ENCODE peak calls at places on chromosome 6, in nine cellular contexts. R, J, U, C, P, X, N, B and T are unnamed samples.

GRCh38 chr6:82908661-82909060 is 157.0 kb downstream of the UBE3D start:
- DNase-seq in R (no peak), J (no peak), U (no peak), C (no peak), P (no peak), X (no peak), N (no peak), B (no peak), T (no peak)

GRCh38 chr6:52984247-52984646 is 10.8 kb downstream of the GSTA4 start:
- DNase-seq in R (no peak), J (no peak), U (peak), C (no peak), P (no peak), X (no peak), N (no peak), B (no peak), T (no peak)

GRCh38 chr6:110518281-110518623 is 41.8 kb upstream of the SLC22A16 start:
- DNase-seq in R (no peak), J (no peak), U (no peak), C (no peak), P (peak), X (no peak), N (no peak), B (no peak), T (no peak)

GRCh38 chr6:111973897-111974639 is 79.8 kb upstream of the CCN6 start:
- DNase-seq in R (no peak), J (no peak), U (peak), C (no peak), P (no peak), X (no peak), N (no peak), B (no peak), T (no peak)

GRCh38 chr6:46329568-46329967 is 158.8 kb upstream of the ENPP5 start:
- DNase-seq in R (no peak), J (no peak), U (peak), C (no peak), P (no peak), X (no peak), N (no peak), B (no peak), T (no peak)

GRCh38 chr6:127124196-127124595 is 5.7 kb downstream of the RSPO3 start:
- DNase-seq in R (no peak), J (no peak), U (no peak), C (no peak), P (no peak), X (no peak), N (no peak), B (no peak), T (no peak)

GRCh38 chr6:107493158-107494057 is 3.5 kb downstream of the SOBP start:
- DNase-seq in R (no peak), J (peak), U (peak), C (no peak), P (no peak), X (peak), N (no peak), B (no peak), T (no peak)

GRCh38 chr6:100719883-100720682 is 161.0 kb downstream of the ASCC3 start:
- DNase-seq in R (no peak), J (no peak), U (peak), C (no peak), P (no peak), X (no peak), N (no peak), B (no peak), T (no peak)

GRCh38 chr6:38554700-38555413 is 84.9 kb downstream of the BTBD9 start:
- DNase-seq in R (no peak), J (no peak), U (peak), C (no peak), P (no peak), X (no peak), N (no peak), B (no peak), T (peak)

GRCh38 chr6:142647436-142648389 is 297.3 kb downstream of the HIVEP2 start:
- DNase-seq in R (no peak), J (no peak), U (no peak), C (no peak), P (no peak), X (no peak), N (no peak), B (no peak), T (no peak)

GRCh38 chr6:149750136-149750609 is 632 bp downstream of the PCMT1 start:
- DNase-seq in R (peak), J (peak), U (peak), C (peak), P (peak), X (peak), N (no peak), B (peak), T (no peak)

GRCh38 chr6:156167289-156168076 is 609.7 kb upstream of the ARID1B start:
- DNase-seq in R (no peak), J (no peak), U (peak), C (no peak), P (no peak), X (no peak), N (no peak), B (no peak), T (no peak)

GRCh38 chr6:45000833-45001232 is 327.3 kb upstream of the RUNX2 start:
- DNase-seq in R (no peak), J (no peak), U (no peak), C (no peak), P (no peak), X (no peak), N (no peak), B (no peak), T (no peak)

GRCh38 chr6:56173228-56173627 is 74.2 kb downstream of the COL21A1 start:
- DNase-seq in R (no peak), J (no peak), U (no peak), C (no peak), P (no peak), X (no peak), N (no peak), B (no peak), T (no peak)

GRCh38 chr6:139932671-139933070 is 558.2 kb upstream of the CITED2 start:
- DNase-seq in R (no peak), J (no peak), U (no peak), C (no peak), P (no peak), X (no peak), N (no peak), B (no peak), T (no peak)

GRCh38 chr6:17305219-17306001 is 24.2 kb downstream of the RBM24 start:
- DNase-seq in R (no peak), J (no peak), U (peak), C (no peak), P (no peak), X (no peak), N (no peak), B (no peak), T (no peak)

GRCh38 chr6:84455630-84456029 is 228.2 kb upstream of the CEP162 start:
- DNase-seq in R (no peak), J (no peak), U (no peak), C (no peak), P (no peak), X (no peak), N (no peak), B (no peak), T (no peak)

GRCh38 chr6:105596284-105596755 is 193.4 kb upstream of the PREP start:
- DNase-seq in R (no peak), J (no peak), U (peak), C (no peak), P (no peak), X (no peak), N (peak), B (no peak), T (peak)

GRCh38 chr6:80214436-80215022 is 108.1 kb downstream of the BCKDHB start:
- DNase-seq in R (no peak), J (no peak), U (peak), C (no peak), P (peak), X (peak), N (peak), B (no peak), T (peak)

GRCh38 chr6:11200356-11200755 is 32.1 kb downstream of the NEDD9 start:
- DNase-seq in R (no peak), J (no peak), U (no peak), C (no peak), P (no peak), X (no peak), N (no peak), B (no peak), T (no peak)

GRCh38 chr6:130575971-130576370 is 210.2 kb downstream of the TMEM200A start:
- DNase-seq in R (no peak), J (no peak), U (no peak), C (no peak), P (no peak), X (no peak), N (no peak), B (no peak), T (no peak)

GRCh38 chr6:145898376-145898775 is 65.8 kb downstream of the SHPRH start:
- DNase-seq in R (no peak), J (peak), U (no peak), C (no peak), P (no peak), X (no peak), N (no peak), B (no peak), T (no peak)

GRCh38 chr6:89413006-89413400 is 930 bp upstream of the RRAGD start:
- DNase-seq in R (no peak), J (no peak), U (no peak), C (no peak), P (no peak), X (peak), N (no peak), B (no peak), T (no peak)

GRCh38 chr6:89414215-89414614 is 2.1 kb upstream of the RRAGD start:
- DNase-seq in R (no peak), J (no peak), U (no peak), C (no peak), P (no peak), X (no peak), N (no peak), B (no peak), T (no peak)

GRCh38 chr6:89411019-89411268 is 1.1 kb downstream of the RRAGD start:
- DNase-seq in R (peak), J (no peak), U (no peak), C (no peak), P (no peak), X (peak), N (no peak), B (no peak), T (no peak)

GRCh38 chr6:89411269-89412070 is 603 bp downstream of the RRAGD start:
- DNase-seq in R (peak), J (peak), U (no peak), C (peak), P (no peak), X (peak), N (no peak), B (no peak), T (no peak)

GRCh38 chr6:89412071-89413005 is at the start of gene RRAGD:
- DNase-seq in R (peak), J (peak), U (no peak), C (peak), P (peak), X (peak), N (no peak), B (no peak), T (no peak)
- TF ChIP-seq CTCF in R (no peak), J (no peak), U (no peak), C (no peak), P (no peak), X (no peak), N (no peak), B (no peak), T (no peak)

GRCh38 chr6:21595951-21596378 is 2.4 kb downstream of the SOX4 start:
- DNase-seq in R (no peak), J (no peak), U (no peak), C (peak), P (no peak), X (no peak), N (no peak), B (no peak), T (no peak)

GRCh38 chr6:21595265-21595950 is 1.9 kb downstream of the SOX4 start:
- DNase-seq in R (peak), J (peak), U (peak), C (peak), P (no peak), X (peak), N (no peak), B (no peak), T (no peak)

GRCh38 chr6:21597243-21597682 is 3.7 kb downstream of the SOX4 start:
- DNase-seq in R (no peak), J (no peak), U (no peak), C (no peak), P (no peak), X (no peak), N (no peak), B (no peak), T (no peak)

GRCh38 chr6:21597706-21598273 is 4.2 kb downstream of the SOX4 start:
- DNase-seq in R (no peak), J (no peak), U (peak), C (no peak), P (no peak), X (no peak), N (no peak), B (no peak), T (no peak)

DNA sequence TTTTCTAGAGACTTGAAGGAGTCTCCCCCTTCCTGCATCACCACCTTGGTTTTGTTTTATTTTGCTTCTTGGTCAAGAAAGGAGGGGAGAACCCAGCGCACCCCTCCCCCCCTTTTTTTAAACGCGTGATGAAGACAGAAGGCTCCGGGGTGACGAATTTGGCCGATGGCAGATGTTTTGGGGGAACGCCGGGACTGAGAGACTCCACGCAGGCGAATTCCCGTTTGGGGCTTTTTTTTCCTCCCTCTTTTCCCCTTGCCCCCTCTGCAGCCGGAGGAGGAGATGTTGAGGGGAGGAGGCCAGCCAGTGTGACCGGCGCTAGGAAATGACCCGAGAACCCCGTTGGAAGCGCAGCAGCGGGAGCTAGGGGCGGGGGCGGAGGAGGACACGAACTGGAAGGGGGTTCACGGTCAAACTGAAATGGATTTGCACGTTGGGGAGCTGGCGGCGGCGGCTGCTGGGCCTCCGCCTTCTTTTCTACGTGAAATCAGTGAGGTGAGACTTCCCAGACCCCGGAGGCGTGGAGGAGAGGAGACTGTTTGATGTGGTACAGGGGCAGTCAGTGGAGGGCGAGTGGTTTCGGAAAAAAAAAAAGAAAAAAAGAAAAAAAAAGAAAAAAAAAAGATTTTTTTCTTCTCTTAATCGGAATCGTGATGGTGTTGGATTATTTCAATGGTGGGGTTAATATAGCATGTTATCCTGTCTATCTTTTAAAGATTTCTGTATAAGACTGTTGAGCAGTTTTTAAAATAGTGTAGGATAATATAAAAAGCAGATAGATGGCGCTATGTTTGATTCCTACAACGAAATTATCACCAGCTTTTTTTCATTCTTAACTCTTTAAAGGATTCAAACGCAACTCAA is 3.1 kb downstream of the SOX4 start:
- DNase-seq in R (peak), J (peak), U (peak), C (peak), P (no peak), X (peak), N (no peak), B (no peak), T (no peak)
- TF ChIP-seq CTCF in R (peak), J (peak), U (peak), C (peak), P (peak), X (peak), N (peak), B (peak), T (peak)

GRCh38 chr6:1027109-1027794 is 284.6 kb upstream of the FOXQ1 start:
- DNase-seq in R (no peak), J (no peak), U (peak), C (peak), P (no peak), X (no peak), N (peak), B (no peak), T (peak)

GRCh38 chr6:1028744-1029143 is 283.2 kb upstream of the FOXQ1 start:
- DNase-seq in R (no peak), J (no peak), U (no peak), C (no peak), P (no peak), X (no peak), N (no peak), B (no peak), T (no peak)

GRCh38 chr6:1031671-1032070 is 280.2 kb upstream of the FOXQ1 start:
- DNase-seq in R (no peak), J (no peak), U (no peak), C (no peak), P (no peak), X (no peak), N (no peak), B (no peak), T (no peak)

GRCh38 chr6:1027795-1028569 is 283.9 kb upstream of the FOXQ1 start:
- DNase-seq in R (no peak), J (no peak), U (peak), C (no peak), P (no peak), X (no peak), N (no peak), B (no peak), T (no peak)

DNA sequence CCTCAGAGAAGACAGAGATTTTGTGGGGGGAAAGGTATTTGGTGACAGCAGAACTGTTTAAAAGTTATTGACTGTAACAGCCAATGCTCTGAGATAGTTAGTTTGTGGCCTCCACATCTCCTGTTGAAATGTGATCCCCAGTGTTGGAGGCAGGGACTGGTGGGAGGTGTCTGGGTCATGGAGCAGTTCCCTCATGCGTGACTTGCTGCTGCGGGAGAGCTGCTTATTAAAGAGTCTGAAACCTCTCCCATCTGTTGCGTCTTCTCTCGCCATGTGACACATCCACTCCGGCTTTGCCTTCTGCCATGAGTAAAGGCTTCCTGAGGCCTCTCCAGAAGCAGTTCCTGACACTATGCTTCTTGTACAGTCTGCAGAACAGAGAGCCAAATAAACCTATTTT is 282.7 kb upstream of the FOXQ1 start:
- DNase-seq in R (no peak), J (no peak), U (no peak), C (no peak), P (no peak), X (no peak), N (peak), B (no peak), T (peak)
- TF ChIP-seq CTCF in R (no peak), J (no peak), U (no peak), C (no peak), P (no peak), X (no peak), N (no peak), B (no peak), T (no peak)

GRCh38 chr6:551829-552350 is 105.0 kb downstream of the HUS1B start:
- DNase-seq in R (no peak), J (no peak), U (no peak), C (no peak), P (no peak), X (no peak), N (no peak), B (no peak), T (no peak)
- TF ChIP-seq CTCF in R (no peak), J (no peak), U (no peak), C (no peak), P (no peak), X (no peak), N (no peak), B (no peak), T (no peak)

GRCh38 chr6:13233106-13233505 is 95.2 kb downstream of the TBC1D7 start:
- DNase-seq in R (no peak), J (no peak), U (no peak), C (no peak), P (no peak), X (no peak), N (no peak), B (no peak), T (no peak)

GRCh38 chr6:13234130-13234529 is 94.2 kb downstream of the TBC1D7 start:
- DNase-seq in R (no peak), J (no peak), U (no peak), C (no peak), P (no peak), X (no peak), N (peak), B (no peak), T (peak)

GRCh38 chr6:13226071-13226470 is 102.3 kb downstream of the TBC1D7 start:
- DNase-seq in R (no peak), J (no peak), U (no peak), C (no peak), P (no peak), X (no peak), N (no peak), B (no peak), T (no peak)

GRCh38 chr6:13228264-13229204 is 99.8 kb downstream of the TBC1D7 start:
- DNase-seq in R (no peak), J (no peak), U (no peak), C (no peak), P (no peak), X (no peak), N (no peak), B (no peak), T (no peak)

DNA sequence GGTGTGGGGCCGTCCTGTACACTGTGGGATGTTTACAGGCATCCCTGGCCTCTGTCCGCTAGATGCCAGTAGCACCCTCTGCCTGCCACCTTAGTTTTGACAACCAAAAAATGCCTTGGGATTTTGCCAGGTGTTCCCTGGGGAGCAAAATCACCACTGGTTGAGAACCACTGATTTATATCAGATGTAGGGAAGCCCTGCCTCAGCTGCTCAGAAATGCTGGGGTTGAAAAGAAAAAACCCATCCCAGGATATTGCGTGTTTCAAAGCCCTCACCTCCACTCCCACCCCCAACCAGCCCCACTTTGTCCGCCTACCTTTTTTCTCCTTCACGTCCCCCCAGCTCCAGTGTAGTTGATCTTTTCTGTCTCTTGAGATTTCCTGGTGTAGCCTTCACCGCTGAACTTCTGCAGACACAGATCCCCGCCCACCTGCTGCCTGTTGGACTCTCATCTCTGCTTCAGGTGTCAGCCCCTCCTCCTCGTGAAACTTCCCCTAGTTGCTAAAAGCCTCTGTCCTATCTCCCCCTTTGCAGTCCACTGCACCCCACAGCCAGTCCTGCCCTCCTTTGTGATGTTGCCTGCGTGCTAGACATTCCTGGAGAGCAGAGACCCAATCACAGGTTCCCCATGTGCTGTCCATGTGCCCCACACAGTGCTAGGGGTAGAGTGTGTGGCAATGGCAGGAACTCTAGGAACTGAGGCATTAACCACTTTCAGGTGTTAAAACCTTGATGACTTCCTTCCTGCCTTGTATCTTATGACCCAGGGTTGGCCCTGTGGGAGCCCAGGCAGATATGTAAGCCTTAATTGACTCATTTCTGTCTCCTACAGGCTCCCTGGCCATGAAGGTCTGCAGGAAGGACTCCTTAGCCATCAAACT is 98.9 kb downstream of the TBC1D7 start:
- DNase-seq in R (no peak), J (no peak), U (no peak), C (no peak), P (peak), X (no peak), N (no peak), B (no peak), T (no peak)
- TF ChIP-seq CTCF in R (no peak), J (no peak), U (no peak), C (peak), P (peak), X (no peak), N (no peak), B (no peak), T (no peak)